ENCODE peak calls at places on chromosomes 1 and 21, in eight cellular contexts. Y is sigmoid colon, S is testis, C is GM23338, I is stomach, G is kidney, D is K562, V is heart left ventricle. Q is an unnamed sample.
A peak's percentile ranks its signal among the peaks of the same experiment; 100 is the strongest.

GRCh38 chr1:8646996-8647395 is 170.4 kb downstream of the RERE start:
- DNase-seq in Y (no peak), S (no peak), C (no peak), I (no peak), G (no peak), D (no peak), V (no peak), Q (no peak)

GRCh38 chr21:45386336-45386727 is 18.6 kb upstream of the COL18A1 start:
- DNase-seq in Y (peak; percentile 49), S (no peak), C (no peak), I (no peak), G (peak; percentile 89), D (no peak), V (peak; percentile 18), Q (no peak)

GRCh38 chr1:67190410-67190809 is 24.2 kb downstream of the IL23R start:
- DNase-seq in Y (no peak), S (no peak), C (no peak), I (no peak), G (no peak), D (no peak), V (no peak), Q (no peak)

GRCh38 chr1:116134178-116134773 is 23.1 kb downstream of the MAB21L3 start:
- DNase-seq in Y (no peak), S (no peak), C (no peak), I (no peak), G (no peak), D (peak; percentile 37), V (no peak), Q (peak; percentile 21)

GRCh38 chr21:45257673-45258341 is 29.9 kb downstream of the POFUT2 start:
- DNase-seq in Y (no peak), S (no peak), C (peak; percentile 43), I (no peak), G (peak; percentile 55), D (no peak), V (no peak), Q (no peak)

GRCh38 chr1:240107058-240107684 is 15.5 kb downstream of the FMN2 start:
- DNase-seq in Y (no peak), S (no peak), C (no peak), I (no peak), G (no peak), D (no peak), V (no peak), Q (no peak)

GRCh38 chr1:89552481-89553194 is 28.0 kb downstream of the LRRC8B start:
- DNase-seq in Y (no peak), S (no peak), C (no peak), I (no peak), G (no peak), D (no peak), V (no peak), Q (no peak)

GRCh38 chr1:239547987-239548386 is 161.6 kb downstream of the CHRM3 start:
- DNase-seq in Y (no peak), S (no peak), C (no peak), I (no peak), G (no peak), D (no peak), V (no peak), Q (no peak)

GRCh38 chr1:113701429-113701828 is 57.9 kb downstream of the PHTF1 start:
- DNase-seq in Y (no peak), S (no peak), C (peak; percentile 63), I (no peak), G (no peak), D (no peak), V (no peak), Q (no peak)

DNA sequence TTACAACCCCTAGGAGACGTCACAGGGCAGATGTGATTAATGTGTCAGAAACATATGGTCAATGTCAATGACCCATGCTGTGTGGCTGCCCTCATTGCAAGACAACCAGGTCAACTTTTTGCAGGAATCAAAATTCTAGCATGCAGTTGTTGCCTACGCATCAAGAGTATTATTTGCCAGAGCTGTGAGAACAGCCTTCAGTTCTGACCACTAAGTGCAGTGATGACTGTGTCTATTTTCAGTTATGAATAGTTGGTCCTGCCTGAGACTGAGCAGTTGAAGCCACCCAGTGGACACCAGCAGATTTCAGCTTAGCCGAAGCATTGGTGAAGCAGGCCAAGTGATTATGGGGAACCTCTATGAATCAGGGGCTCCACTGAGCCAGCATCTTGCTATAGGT is 47.3 kb downstream of the LYPLAL1 start:
- DNase-seq in Y (no peak), S (no peak), C (no peak), I (no peak), G (no peak), D (no peak), V (no peak), Q (no peak)
- TF ChIP-seq CTCF in Y (no peak), S (no peak), C (no peak), I (no peak), G (no peak), D (peak; percentile 20), V (no peak), Q (no peak)

DNA sequence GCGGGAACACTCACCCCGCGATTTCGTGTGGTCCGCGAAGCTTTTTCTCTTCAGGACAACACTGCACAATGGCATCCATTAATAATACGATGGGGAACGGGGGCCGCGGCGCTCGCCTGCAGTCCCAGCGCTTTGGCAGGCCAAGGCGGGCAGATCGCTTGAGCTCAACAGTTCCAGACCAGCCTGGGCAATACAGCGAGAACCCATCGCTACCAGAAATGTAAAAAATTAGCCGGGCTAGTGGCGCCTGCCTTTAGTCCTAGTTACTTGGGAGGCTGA is 17.7 kb downstream of the OR2C3 start:
- DNase-seq in Y (no peak), S (peak; percentile 17), C (no peak), I (no peak), G (no peak), D (no peak), V (no peak), Q (no peak)
- H3K27ac ChIP-seq in Y (no peak overlapping the region), S (no peak overlapping the region), C (no peak overlapping the region), I (no peak overlapping the region), G (no peak overlapping the region), D (no peak overlapping the region), V (no peak overlapping the region), Q (no peak overlapping the region)

GRCh38 chr1:226308723-226309397 is at the start of gene LIN9:
- DNase-seq in Y (peak; percentile 93), S (peak; percentile 95), C (peak; percentile 98), I (peak; percentile 93), G (peak; percentile 94), D (peak; percentile 92), V (peak; percentile 93), Q (peak; percentile 84)
- TF ChIP-seq CTCF in Y (no peak), S (no peak), C (no peak), I (no peak), G (no peak), D (no peak), V (no peak), Q (no peak)

GRCh38 chr1:20633190-20634064 is at the start of gene PINK1:
- DNase-seq in Y (peak; percentile 90), S (peak; percentile 87), C (peak; percentile 94), I (peak; percentile 84), G (peak; percentile 92), D (peak; percentile 94), V (peak; percentile 84), Q (peak; percentile 83)
- H3K27ac ChIP-seq in Y (peak within 1 kb of the TSS; percentile 95), S (peak within 1 kb of the TSS; percentile 92), C (peak within 1 kb of the TSS; percentile 72), I (peak within 1 kb of the TSS; percentile 94), G (peak within 1 kb of the TSS; percentile 85), D (peak within 1 kb of the TSS; percentile 74), V (peak within 1 kb of the TSS; percentile 89), Q (peak within 1 kb of the TSS; percentile 83)

DNA sequence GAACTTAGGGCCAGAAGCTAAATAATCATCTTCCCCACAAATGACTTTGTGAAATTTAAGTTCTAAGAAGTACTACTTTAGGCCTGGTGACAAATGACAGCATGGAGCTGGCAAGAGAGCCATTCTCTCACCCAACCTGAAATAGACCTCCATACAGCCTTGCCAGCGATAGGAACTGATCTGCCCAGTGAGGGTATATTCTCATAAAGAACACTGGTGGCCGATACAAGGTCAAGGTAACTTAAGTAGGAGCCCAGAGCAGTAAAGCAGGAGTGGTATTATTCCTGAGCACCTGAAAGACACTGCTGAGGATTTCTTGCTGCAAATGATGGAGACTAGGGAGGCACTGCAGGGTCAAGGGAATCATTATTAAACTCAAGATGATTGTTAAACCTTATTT is 2.6 kb upstream of the TTLL7 start:
- DNase-seq in Y (no peak), S (no peak), C (no peak), I (no peak), G (no peak), D (no peak), V (no peak), Q (no peak)
- TF ChIP-seq CTCF in Y (no peak), S (no peak), C (no peak), I (no peak), G (no peak), D (no peak), V (no peak), Q (no peak)

GRCh38 chr1:206556047-206556747 is 48.9 kb downstream of the RASSF5 start:
- DNase-seq in Y (no peak), S (no peak), C (no peak), I (no peak), G (no peak), D (no peak), V (no peak), Q (no peak)
- H3K27ac ChIP-seq in Y (peak overlapping the region; percentile 56), S (no peak overlapping the region), C (no peak overlapping the region), I (peak overlapping the region; percentile 94), G (no peak overlapping the region), D (peak overlapping the region; percentile 81), V (peak overlapping the region; percentile 61), Q (no peak overlapping the region)

GRCh38 chr1:82059931-82060330 is 259.2 kb downstream of the ADGRL2 start:
- DNase-seq in Y (no peak), S (no peak), C (no peak), I (no peak), G (no peak), D (no peak), V (no peak), Q (no peak)
- TF ChIP-seq CTCF in Y (no peak), S (no peak), C (no peak), I (no peak), G (no peak), D (no peak), V (no peak), Q (no peak)